ENCODE peak calls at places on chromosome 6, in six cellular contexts. E is IMR-90, H is H9, Q is mesenchymal stem cell, W is H1, A is neuronal stem cell. B is an unnamed sample.

GRCh38 chr6:3340358-3340798 is 81.6 kb downstream of the PSMG4 start:
- DNase-seq in E (no peak), H (no peak), Q (no peak), W (no peak), A (no peak), B (no peak)

GRCh38 chr6:91970700-91971099 is 1383.8 kb upstream of the MAP3K7 start:
- DNase-seq in E (no peak), H (no peak), Q (no peak), W (no peak), A (no peak), B (no peak)

GRCh38 chr6:118787746-118788419 is 106.1 kb upstream of the ASF1A start:
- DNase-seq in E (no peak), H (no peak), Q (peak), W (no peak), A (no peak), B (no peak)

GRCh38 chr6:75431379-75431778 is 62.2 kb downstream of the FILIP1 start:
- DNase-seq in E (peak), H (no peak), Q (peak), W (no peak), A (no peak), B (no peak)

GRCh38 chr6:124463271-124463670 is 499.0 kb upstream of the RNF217 start:
- DNase-seq in E (no peak), H (no peak), Q (no peak), W (no peak), A (no peak), B (no peak)

GRCh38 chr6:16486661-16487060 is 248.3 kb downstream of the GMPR start:
- DNase-seq in E (no peak), H (no peak), Q (no peak), W (no peak), A (no peak), B (no peak)

GRCh38 chr6:134077301-134077700 is 24.9 kb upstream of the SLC2A12 start:
- DNase-seq in E (peak), H (no peak), Q (peak), W (no peak), A (no peak), B (no peak)

GRCh38 chr6:142975272-142975805 is 30.4 kb upstream of the HIVEP2 start:
- DNase-seq in E (no peak), H (no peak), Q (no peak), W (no peak), A (no peak), B (no peak)

GRCh38 chr6:40320441-40320840 is 266.7 kb downstream of the LRFN2 start:
- DNase-seq in E (no peak), H (no peak), Q (no peak), W (no peak), A (no peak), B (no peak)

GRCh38 chr6:139271056-139271455 is 20.7 kb downstream of the TXLNB start:
- DNase-seq in E (peak), H (no peak), Q (peak), W (no peak), A (no peak), B (no peak)

GRCh38 chr6:14704383-14705271 is 541.2 kb upstream of the JARID2 start:
- DNase-seq in E (peak), H (no peak), Q (no peak), W (no peak), A (no peak), B (no peak)

GRCh38 chr6:170094686-170095272 is 196.1 kb downstream of the DLL1 start:
- DNase-seq in E (no peak), H (no peak), Q (no peak), W (peak), A (no peak), B (no peak)

GRCh38 chr6:133132583-133132982 is 108.6 kb upstream of the EYA4 start:
- DNase-seq in E (no peak), H (no peak), Q (no peak), W (no peak), A (no peak), B (peak)

GRCh38 chr6:69570126-69570525 is 226.7 kb downstream of the LMBRD1 start:
- DNase-seq in E (no peak), H (no peak), Q (peak), W (no peak), A (no peak), B (no peak)

GRCh38 chr6:141550471-141550870 is 582.3 kb upstream of the GJE1 start:
- DNase-seq in E (peak), H (no peak), Q (no peak), W (no peak), A (no peak), B (no peak)

GRCh38 chr6:96724641-96725040 is 112.6 kb downstream of the GPR63 start:
- DNase-seq in E (no peak), H (no peak), Q (no peak), W (no peak), A (no peak), B (no peak)

GRCh38 chr6:110629153-110629552 is 152.7 kb upstream of the SLC22A16 start:
- DNase-seq in E (no peak), H (no peak), Q (no peak), W (no peak), A (no peak), B (no peak)

GRCh38 chr6:3876131-3876530 is 27.0 kb downstream of the FAM50B start:
- DNase-seq in E (no peak), H (no peak), Q (peak), W (no peak), A (no peak), B (no peak)

GRCh38 chr6:63526931-63527330 is 45.3 kb upstream of the LOC128125822 start:
- DNase-seq in E (no peak), H (no peak), Q (no peak), W (no peak), A (no peak), B (no peak)

GRCh38 chr6:19033683-19034082 is 646.5 kb downstream of the RNF144B start:
- DNase-seq in E (no peak), H (no peak), Q (no peak), W (no peak), A (no peak), B (no peak)

GRCh38 chr6:19037607-19038006 is 650.5 kb downstream of the RNF144B start:
- DNase-seq in E (no peak), H (no peak), Q (no peak), W (no peak), A (no peak), B (no peak)

GRCh38 chr6:19042452-19042851 is 655.3 kb downstream of the RNF144B start:
- DNase-seq in E (no peak), H (no peak), Q (no peak), W (no peak), A (no peak), B (no peak)

GRCh38 chr6:19035454-19035853 is 648.3 kb downstream of the RNF144B start:
- DNase-seq in E (no peak), H (no peak), Q (no peak), W (no peak), A (no peak), B (no peak)

DNA sequence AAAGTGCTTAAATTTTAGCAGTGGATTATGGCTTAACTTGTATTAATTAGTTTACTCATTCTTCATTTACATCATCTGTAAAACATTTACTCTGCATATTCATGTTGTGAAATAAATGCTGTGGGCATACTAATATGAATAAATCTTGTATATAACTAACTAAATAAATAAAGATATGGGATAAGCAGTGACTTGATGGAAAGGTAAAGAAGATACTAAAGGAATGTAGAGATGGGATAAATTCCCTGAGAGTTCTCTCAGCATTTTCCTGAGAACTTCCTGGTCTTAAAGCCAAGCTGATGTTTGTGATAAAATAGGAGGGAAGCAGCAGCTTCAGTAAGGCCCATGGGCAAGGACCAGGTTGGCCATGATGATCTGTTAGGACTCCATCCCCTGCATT is 652.1 kb downstream of the RNF144B start:
- DNase-seq in E (no peak), H (no peak), Q (no peak), W (no peak), A (no peak), B (no peak)
- H3K27ac ChIP-seq in E (no peak), H (no peak), Q (no peak), W (no peak), A (no peak), B (no peak)

DNA sequence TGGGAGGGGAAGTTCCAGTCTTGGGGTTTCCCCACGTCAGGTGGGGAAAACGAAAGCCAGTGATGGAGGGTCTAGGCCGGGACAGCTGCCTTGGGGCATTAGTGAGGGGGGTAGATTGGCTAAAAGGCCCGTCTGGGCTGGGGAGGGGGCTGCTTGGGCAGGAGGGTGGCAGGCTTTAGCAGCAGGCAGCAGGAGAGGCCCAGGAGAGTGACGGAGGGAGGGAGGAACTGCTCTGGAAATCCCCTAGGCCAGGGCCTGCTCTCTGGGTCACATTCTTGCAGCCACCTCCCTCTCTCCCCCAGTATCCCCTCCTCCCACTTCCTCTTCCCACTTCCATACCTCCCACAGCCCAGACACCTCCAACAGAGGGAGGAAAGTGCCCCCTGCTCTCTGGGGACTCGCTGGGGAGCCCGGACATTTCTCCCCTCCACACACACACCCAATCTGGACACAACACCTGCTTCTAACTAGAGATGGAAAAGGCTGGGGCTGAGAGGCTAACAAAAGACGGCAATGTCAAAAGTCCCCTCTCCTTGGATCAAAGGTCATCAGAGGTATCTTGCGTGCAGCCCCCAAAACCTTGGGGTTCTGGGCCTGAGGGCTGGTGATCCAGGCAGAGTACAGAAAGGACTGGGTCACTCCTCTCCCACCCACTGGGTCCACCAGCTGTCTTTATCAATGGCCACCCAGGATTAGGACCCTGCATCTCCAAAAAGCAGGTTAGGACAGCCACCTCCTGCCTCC is 1.8 kb downstream of the NFKBIE start:
- DNase-seq in E (peak), H (no peak), Q (peak), W (no peak), A (no peak), B (no peak)
- H3K18ac ChIP-seq in E (peak), H (no peak), Q (peak), W (no peak), A (no peak), B (no peak)

GRCh38 chr6:168675375-168675774 is 234.4 kb downstream of the SMOC2 start:
- DNase-seq in E (no peak), H (no peak), Q (no peak), W (no peak), A (no peak), B (no peak)

GRCh38 chr6:168674595-168674994 is 233.6 kb downstream of the SMOC2 start:
- DNase-seq in E (no peak), H (no peak), Q (no peak), W (no peak), A (no peak), B (no peak)

GRCh38 chr6:168676552-168677317 is 235.8 kb downstream of the SMOC2 start:
- DNase-seq in E (no peak), H (peak), Q (no peak), W (peak), A (no peak), B (peak)

GRCh38 chr6:168678177-168678576 is 237.2 kb downstream of the SMOC2 start:
- DNase-seq in E (no peak), H (no peak), Q (no peak), W (peak), A (no peak), B (no peak)

GRCh38 chr6:168675933-168676551 is 235.1 kb downstream of the SMOC2 start:
- DNase-seq in E (no peak), H (no peak), Q (no peak), W (peak), A (no peak), B (no peak)
- H2AK5ac ChIP-seq in E (no peak), H (no peak), Q (no peak), W (no peak), A (peak), B (no peak)

DNA sequence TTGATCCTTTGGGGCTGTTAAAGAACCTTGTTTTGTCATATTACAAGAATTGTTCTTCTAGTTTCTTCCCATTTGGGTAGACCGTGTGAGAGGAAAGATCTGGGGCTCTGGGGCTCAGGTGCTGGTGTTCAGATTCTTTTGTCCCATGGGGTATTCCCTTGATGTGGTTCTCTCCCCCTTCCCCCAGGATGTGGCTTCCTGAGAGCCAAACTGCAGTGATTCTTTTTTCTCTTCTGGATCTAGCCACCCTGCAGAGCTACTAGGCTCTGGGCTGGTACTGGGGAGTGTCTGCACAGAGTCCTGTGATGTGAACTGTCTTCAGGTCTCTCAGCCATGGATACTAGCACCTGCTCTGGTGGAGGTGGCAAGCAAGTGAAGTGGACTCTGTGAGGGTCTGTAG is 480.5 kb upstream of the MAN1A1 start:
- DNase-seq in E (no peak), H (no peak), Q (no peak), W (no peak), A (no peak), B (no peak)
- H3K27ac ChIP-seq in E (no peak), H (no peak), Q (no peak), W (no peak), A (no peak), B (no peak)

GRCh38 chr6:33787954-33788693 is 806 bp downstream of the LEMD2 start:
- DNase-seq in E (peak), H (peak), Q (peak), W (no peak), A (no peak), B (peak)

GRCh38 chr6:33789550-33789895 is 593 bp upstream of the LEMD2 start:
- DNase-seq in E (no peak), H (no peak), Q (no peak), W (no peak), A (no peak), B (no peak)

GRCh38 chr6:33787336-33787953 is 1.5 kb downstream of the LEMD2 start:
- DNase-seq in E (peak), H (no peak), Q (peak), W (no peak), A (no peak), B (peak)

GRCh38 chr6:33790306-33790855 is 1.5 kb upstream of the LEMD2 start:
- DNase-seq in E (no peak), H (no peak), Q (no peak), W (no peak), A (no peak), B (peak)

DNA sequence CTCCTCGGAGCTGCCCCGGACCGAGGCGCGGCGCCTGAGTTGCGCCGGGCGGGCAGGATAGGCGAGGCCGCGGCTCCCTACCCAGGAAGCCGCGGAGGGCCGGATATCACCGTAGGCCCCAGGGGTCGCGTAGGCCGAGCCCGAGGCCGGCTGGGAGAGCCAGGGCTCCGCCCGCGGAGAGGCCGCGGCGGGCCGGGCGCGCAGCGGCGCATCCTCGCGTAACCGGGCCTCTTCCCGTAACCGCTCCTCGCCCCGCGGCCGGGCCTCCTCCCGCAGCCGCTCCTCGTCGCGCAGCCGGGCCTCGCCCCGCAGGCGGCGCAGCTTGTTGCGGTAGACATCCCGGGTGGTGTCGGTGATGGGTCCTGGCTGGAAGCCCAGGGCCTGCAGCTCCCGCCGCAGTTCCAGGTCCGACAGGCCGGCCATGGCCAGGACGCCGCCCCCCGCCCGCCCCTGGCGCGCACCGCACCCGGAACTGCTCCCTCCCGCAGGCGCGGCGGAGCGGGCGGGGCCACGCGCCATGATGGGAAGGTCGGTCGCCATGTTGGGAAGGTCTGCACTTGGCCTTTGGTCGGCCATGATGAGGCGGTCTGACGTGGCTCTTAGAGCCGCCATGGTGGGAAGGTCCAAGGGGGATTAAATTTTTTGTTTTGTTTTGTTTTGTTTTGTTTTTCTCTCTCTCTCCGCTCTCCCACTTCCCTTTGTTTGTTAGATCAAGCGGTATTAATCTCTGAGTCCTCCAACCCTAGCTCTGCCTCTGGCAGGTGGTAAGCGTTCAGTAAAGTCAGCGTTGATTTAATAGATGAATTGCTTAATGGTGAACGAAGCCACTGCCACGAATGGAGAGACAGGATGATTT is at the start of gene LEMD2:
- DNase-seq in E (peak), H (peak), Q (peak), W (peak), A (peak), B (peak)
- H3K18ac ChIP-seq in E (peak), H (no peak), Q (peak), W (peak), A (peak), B (peak)

GRCh38 chr6:127022297-127022696 is 96.2 kb upstream of the RSPO3 start:
- DNase-seq in E (no peak), H (no peak), Q (peak), W (no peak), A (no peak), B (no peak)

GRCh38 chr6:127026247-127026646 is 92.2 kb upstream of the RSPO3 start:
- DNase-seq in E (no peak), H (no peak), Q (no peak), W (no peak), A (no peak), B (peak)

GRCh38 chr6:127019828-127020227 is 98.6 kb upstream of the RSPO3 start:
- DNase-seq in E (no peak), H (no peak), Q (no peak), W (no peak), A (no peak), B (no peak)

DNA sequence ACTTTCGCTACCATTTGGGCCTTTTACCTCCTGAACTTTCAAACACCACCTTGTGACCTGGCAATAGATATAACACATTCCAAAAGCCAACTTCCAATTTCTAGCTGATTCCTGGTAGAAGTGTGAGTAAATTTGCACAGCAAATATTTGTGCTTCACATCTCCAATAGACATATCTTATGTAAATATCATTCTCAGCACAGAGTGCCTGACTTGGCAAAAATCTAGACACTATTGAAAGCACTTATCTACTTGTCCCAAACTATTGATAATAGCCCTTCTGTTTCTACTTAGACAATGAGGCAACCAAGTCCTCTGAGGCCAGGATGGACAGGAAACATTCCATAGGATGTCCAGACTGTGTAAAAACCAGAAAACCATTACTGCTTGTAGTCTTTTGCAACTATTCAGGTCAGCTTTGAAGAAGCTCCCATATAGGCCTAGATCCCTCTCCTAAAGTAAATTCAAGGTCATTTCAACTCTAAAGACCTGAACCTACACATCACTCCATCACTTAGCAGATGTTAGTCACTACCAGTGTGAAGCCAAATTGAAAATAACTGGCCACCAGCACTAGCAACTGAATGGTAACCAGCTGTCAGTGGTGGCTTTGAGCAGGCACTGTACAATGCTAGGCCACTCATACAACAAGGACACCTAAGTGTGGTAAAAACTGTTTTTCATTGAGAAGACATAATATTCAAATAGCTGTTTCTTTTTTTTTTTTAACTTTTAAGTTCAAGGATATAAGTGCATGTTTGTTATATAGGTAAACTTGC is 95.3 kb upstream of the RSPO3 start:
- DNase-seq in E (no peak), H (no peak), Q (no peak), W (no peak), A (no peak), B (no peak)
- H2AK5ac ChIP-seq in E (no peak), H (no peak), Q (no peak), W (no peak), A (no peak), B (no peak)

DNA sequence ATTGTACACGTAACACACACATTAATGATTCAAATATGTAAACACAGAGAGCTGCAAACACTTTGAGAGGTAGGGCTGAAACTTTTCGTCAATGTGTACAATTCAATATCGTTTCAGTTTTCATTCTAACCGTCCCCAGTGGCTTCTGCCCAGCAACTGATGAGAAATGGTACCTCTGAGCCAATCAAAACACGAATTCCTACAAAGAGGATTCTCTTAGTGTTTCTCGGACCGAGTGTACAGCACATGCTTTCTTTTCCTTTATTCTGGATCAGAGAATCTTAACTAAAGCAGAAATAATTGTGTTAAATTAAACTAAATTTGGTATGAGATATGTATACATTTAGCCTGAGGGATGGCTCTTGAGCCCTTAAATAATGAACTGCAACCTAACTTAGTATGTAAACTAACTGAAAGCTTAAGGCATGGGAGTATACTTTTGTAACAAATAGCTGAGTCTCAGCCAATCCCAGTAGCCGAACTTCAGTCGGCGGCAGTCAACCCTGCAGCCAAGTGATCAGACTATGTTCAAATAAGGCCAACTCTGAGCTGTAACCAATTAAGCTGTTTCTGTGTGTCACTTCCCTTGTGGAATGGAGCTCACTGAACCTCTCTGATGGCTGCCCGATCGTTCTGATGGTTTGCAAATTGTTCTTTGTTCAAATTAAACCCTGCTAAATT is 16.1 kb downstream of the BTN2A1 start:
- DNase-seq in E (peak), H (peak), Q (peak), W (peak), A (peak), B (peak)
- H3K27ac ChIP-seq in E (peak), H (no peak), Q (peak), W (peak), A (peak), B (no peak)